ENCODE peak calls at places on chromosomes 7 and 10, in four cellular contexts. X is osteocyte, D is H7, N is HFF-Myc. T is an unnamed sample.

GRCh38 chr7:46139079-46139478 is 218.0 kb upstream of the IGFBP3 start:
- DNase-seq in X (no peak), D (no peak), N (no peak), T (peak)

GRCh38 chr10:21203473-21204107 is 306.5 kb upstream of the NEBL start:
- DNase-seq in X (no peak), D (no peak), N (no peak), T (no peak)

GRCh38 chr10:93753621-93754250 is 4.0 kb upstream of the LGI1 start:
- DNase-seq in X (no peak), D (no peak), N (no peak), T (no peak)

GRCh38 chr7:108137993-108138392 is 7.8 kb upstream of the LAMB4 start:
- DNase-seq in X (no peak), D (no peak), N (no peak), T (no peak)

GRCh38 chr7:30159698-30160143 is 24.9 kb downstream of the MTURN start:
- DNase-seq in X (no peak), D (no peak), N (no peak), T (no peak)

GRCh38 chr7:93442478-93443224 is 131.9 kb downstream of the CALCR start:
- DNase-seq in X (no peak), D (peak), N (peak), T (no peak)

GRCh38 chr7:25600521-25600920 is 372.2 kb upstream of the NPVF start:
- DNase-seq in X (no peak), D (no peak), N (no peak), T (no peak)

GRCh38 chr10:21797537-21797936 is 206.0 kb downstream of the DNAJC1 start:
- DNase-seq in X (no peak), D (no peak), N (no peak), T (no peak)

GRCh38 chr10:69866688-69867461 is 65.2 kb downstream of the COL13A1 start:
- DNase-seq in X (no peak), D (peak), N (peak), T (peak)

GRCh38 chr7:12637819-12638592 is 49.4 kb upstream of the ARL4A start:
- DNase-seq in X (no peak), D (no peak), N (no peak), T (no peak)

GRCh38 chr10:24007359-24007758 is 201.6 kb upstream of the KIAA1217 start:
- DNase-seq in X (no peak), D (no peak), N (no peak), T (no peak)

GRCh38 chr10:14751576-14752330 is 22.9 kb downstream of the FAM107B start:
- DNase-seq in X (no peak), D (no peak), N (no peak), T (no peak)

GRCh38 chr7:125257617-125258016 is 328.0 kb upstream of the POT1 start:
- DNase-seq in X (no peak), D (no peak), N (no peak), T (no peak)

T was measured in BJ.